ENCODE peak calls at places on chromosome 20, in seven cellular contexts. T is SK-N-SH, A is K562, C is GM12878, N is GM12891, O is H1, M is HepG2. J is an unnamed sample.

GRCh38 chr20:43191946-43192847 is 2.5 kb upstream of the PTPRT start:
- DNase-seq in A (peak; percentile 5), N (no peak), C (no peak), O (peak; percentile 83), T (peak; percentile 79), M (peak; percentile 16), J (no peak)

GRCh38 chr20:34292496-34292895 is 10.7 kb downstream of the AHCY start:
- DNase-seq in M (no peak), T (no peak), O (no peak), N (no peak), C (no peak), A (no peak), J (no peak)

GRCh38 chr20:62946918-62947317 is 5.6 kb upstream of the SLC17A9 start:
- DNase-seq in A (no peak), T (peak; percentile 79), N (no peak), M (no peak), O (no peak), C (no peak), J (no peak)

GRCh38 chr20:41357424-41358163 is 9.0 kb downstream of the EMILIN3 start:
- DNase-seq in O (no peak), T (no peak), A (no peak), C (no peak), N (no peak), M (no peak), J (no peak)

GRCh38 chr20:61288331-61288784 is 36.3 kb downstream of the CDH4 start:
- DNase-seq in M (no peak), O (peak; percentile 34), T (no peak), N (no peak), C (no peak), A (no peak), J (no peak)

GRCh38 chr20:13458860-13459451 is 179.8 kb downstream of the TASP1 start:
- DNase-seq in A (peak; percentile 51), T (peak; percentile 33), N (peak; percentile 1), O (no peak), M (peak; percentile 61), C (no peak), J (peak; percentile 13)

GRCh38 chr20:48190757-48191156 is 405.5 kb upstream of the SULF2 start:
- DNase-seq in A (no peak), M (no peak), C (no peak), N (no peak), O (no peak), T (no peak), J (no peak)

GRCh38 chr20:35604444-35604750 is 11.2 kb upstream of the SPAG4 start:
- DNase-seq in M (peak; percentile 70), N (no peak), T (peak; percentile 45), C (no peak), O (peak; percentile 86), A (peak; percentile 54), J (no peak)

GRCh38 chr20:38334016-38334415 is 12.3 kb upstream of the LBP start:
- DNase-seq in A (no peak), T (no peak), M (no peak), N (no peak), O (no peak), C (no peak), J (no peak)

GRCh38 chr20:12289476-12289875 is 371.8 kb downstream of the BTBD3 start:
- DNase-seq in T (no peak), M (no peak), C (no peak), N (no peak), A (no peak), O (no peak), J (no peak)

GRCh38 chr20:31987744-31988143 is 19.8 kb downstream of the XKR7 start:
- DNase-seq in A (no peak), C (no peak), N (no peak), T (no peak), M (peak; percentile 45), O (no peak), J (no peak)

GRCh38 chr20:31691646-31692275 is 30.9 kb downstream of the BCL2L1 start:
- DNase-seq in M (no peak), C (no peak), O (no peak), A (no peak), T (no peak), N (no peak), J (no peak)

GRCh38 chr20:38202982-38203293 is 37.9 kb upstream of the TGM2 start:
- DNase-seq in M (no peak), N (no peak), A (no peak), C (no peak), T (no peak), O (no peak), J (no peak)

GRCh38 chr20:47349365-47350180 is 6.9 kb downstream of the ZMYND8 start:
- DNase-seq in N (no peak), T (no peak), A (no peak), M (no peak), C (no peak), O (no peak), J (no peak)

GRCh38 chr20:31676534-31677030 is 38.9 kb downstream of the COX4I2 start:
- DNase-seq in C (no peak), N (no peak), A (peak; percentile 50), T (no peak), M (no peak), O (no peak), J (no peak)

GRCh38 chr20:39822667-39823066 is 860.5 kb downstream of the DHX35 start:
- DNase-seq in O (no peak), A (no peak), M (no peak), C (no peak), T (no peak), N (no peak), J (no peak)

GRCh38 chr20:47724398-47724797 is 60.9 kb downstream of the SULF2 start:
- DNase-seq in C (no peak), N (no peak), T (no peak), M (no peak), O (no peak), A (no peak), J (no peak)

GRCh38 chr20:62123450-62124118 is 1.3 kb downstream of the LSM14B start:
- DNase-seq in C (no peak), N (no peak), A (no peak), O (no peak), T (no peak), M (no peak), J (no peak)

GRCh38 chr20:45087115-45087785 is 13.7 kb downstream of the KCNS1 start:
- DNase-seq in A (no peak), O (no peak), M (no peak), C (no peak), T (no peak), N (no peak), J (no peak)

GRCh38 chr20:64044484-64045247 is 4.8 kb downstream of the SOX18 start:
- DNase-seq in N (no peak), O (no peak), C (no peak), M (no peak), T (no peak), A (no peak), J (no peak)

GRCh38 chr20:8094415-8094818 is 37.6 kb upstream of the PLCB1 start:
- DNase-seq in A (no peak), M (no peak), C (no peak), O (no peak), T (no peak), N (no peak), J (no peak)

GRCh38 chr20:41136695-41137411 is 490 bp upstream of the PLCG1 start:
- DNase-seq in C (no peak), T (peak; percentile 99), A (peak; percentile 91), O (peak; percentile 94), M (peak; percentile 84), N (peak; percentile 83), J (peak; percentile 89)

GRCh38 chr20:57093766-57094165 is 172.7 kb downstream of the BMP7 start:
- DNase-seq in T (no peak), M (no peak), O (no peak), A (no peak), C (no peak), N (no peak), J (no peak)

GRCh38 chr20:57090590-57091560 is 175.6 kb downstream of the BMP7 start:
- DNase-seq in O (no peak), N (no peak), M (no peak), T (no peak), C (no peak), A (no peak), J (no peak)

GRCh38 chr20:57092900-57093238 is 173.6 kb downstream of the BMP7 start:
- DNase-seq in C (no peak), N (no peak), A (no peak), T (no peak), M (no peak), O (no peak), J (no peak)

GRCh38 chr20:57091748-57092111 is 174.7 kb downstream of the BMP7 start:
- DNase-seq in T (no peak), N (no peak), A (no peak), M (no peak), C (no peak), O (no peak), J (no peak)

GRCh38 chr20:57092112-57092899 is 174.1 kb downstream of the BMP7 start:
- DNase-seq in O (peak; percentile 89), M (peak; percentile 48), A (peak; percentile 73), T (peak; percentile 88), N (peak; percentile 76), C (peak; percentile 2), J (peak; percentile 69)
- TF ChIP-seq TAF1 in O (no peak), M (no peak), A (no peak), T (no peak), N (no peak), C (no peak), J (no peak)

GRCh38 chr20:57071283-57071701 is 195.1 kb downstream of the BMP7 start:
- DNase-seq in O (peak; percentile 69), N (no peak), C (no peak), T (no peak), M (no peak), A (no peak), J (no peak)
- TF ChIP-seq POLR2AphosphoS5 in O (no peak), N (no peak), C (no peak), T (no peak), M (no peak), A (no peak), J (no peak)

GRCh38 chr20:58851221-58851968 is 693 bp upstream of the GNAS-AS1 start:
- DNase-seq in O (peak; percentile 71), C (no peak), M (no peak), A (no peak), N (no peak), T (peak; percentile 45), J (no peak)

GRCh38 chr20:58852559-58853271 is at the start of gene GNAS:
- DNase-seq in T (peak; percentile 74), A (peak; percentile 35), M (peak; percentile 21), O (peak; percentile 86), C (no peak), N (no peak), J (no peak)

GRCh38 chr20:58853466-58853865 is 950 bp downstream of the GNAS start:
- DNase-seq in O (no peak), C (no peak), M (no peak), A (no peak), T (no peak), N (no peak), J (no peak)

GRCh38 chr20:58851969-58852458 is 502 bp upstream of the GNAS start:
- DNase-seq in M (no peak), N (no peak), O (no peak), C (no peak), A (no peak), T (no peak), J (no peak)

GRCh38 chr20:58850693-58851174 is at the start of gene GNAS-AS1:
- DNase-seq in T (peak; percentile 95), C (peak; percentile 53), A (peak; percentile 62), O (peak; percentile 96), N (peak; percentile 81), M (no peak), J (peak; percentile 81)
- TF ChIP-seq TAF1 in T (no peak), C (no peak), A (no peak), O (peak; percentile 72), N (no peak), M (no peak), J (no peak)

GRCh38 chr20:33074675-33075074 is 4.8 kb upstream of the BPIFB4 start:
- DNase-seq in T (no peak), O (no peak), A (no peak), N (no peak), M (no peak), C (no peak), J (no peak)
- TF ChIP-seq POLR2AphosphoS5 in T (no peak), O (no peak), A (no peak), N (no peak), M (no peak), C (no peak), J (no peak)